ENCODE peak calls at places on chromosomes 12 and 14, in nine cellular contexts. L is activated T-cell treated with anti-CD3 and anti-CD28 coated beads for 24 hours; H is NCI-H748 treated with DMSO at 0.1 percent for 48 hours; T is GM10248; V is progenitor cell of endocrine pancreas; Z is upper lobe of right lung; X is ovary; P is right cardiac atrium; F is stimulated activated CD4-positive, alpha-beta T cell treated with anti-CD3 and anti-CD28 coated beads, Interleukin-4, amount 100 ng/mL, for 48 hours. A is an unnamed sample.

GRCh38 chr14:93195316-93195999 is 10.3 kb downstream of the LYSET start:
- DNase-seq in L (no peak), T (no peak), Z (no peak), X (no peak), H (no peak), V (no peak), F (no peak), P (no peak), A (no peak)

GRCh38 chr14:22547309-22547947 is 41.6 kb downstream of the DAD1 start:
- DNase-seq in X (no peak), P (peak), T (no peak), L (no peak), Z (no peak), F (no peak), V (no peak), H (no peak), A (no peak)

GRCh38 chr12:101110856-101111255 is 99.2 kb downstream of the SLC5A8 start:
- DNase-seq in V (no peak), Z (no peak), P (no peak), L (no peak), H (no peak), X (no peak), F (no peak), T (no peak), A (no peak)

GRCh38 chr14:66330916-66331315 is 155.3 kb upstream of the CCDC196 start:
- DNase-seq in Z (no peak), P (no peak), V (no peak), H (no peak), X (no peak), L (no peak), F (no peak), T (no peak), A (no peak)

GRCh38 chr12:120115692-120116442 is 686 bp downstream of the RAB35 start:
- DNase-seq in H (no peak), V (no peak), L (no peak), X (peak), F (peak), Z (peak), P (peak), T (no peak), A (peak)

GRCh38 chr12:47188576-47189441 is 109.0 kb upstream of the AMIGO2 start:
- DNase-seq in T (no peak), P (no peak), L (no peak), Z (no peak), F (no peak), X (peak), V (no peak), H (no peak), A (no peak)

GRCh38 chr14:50082784-50083466 is 33.4 kb downstream of the VCPKMT start:
- DNase-seq in F (peak), T (peak), X (no peak), H (no peak), L (peak), Z (peak), P (no peak), V (no peak), A (no peak)

GRCh38 chr12:86249856-86250255 is 6.3 kb downstream of the MGAT4C start:
- DNase-seq in Z (no peak), H (no peak), F (no peak), P (no peak), X (no peak), T (no peak), V (no peak), L (no peak), A (peak)

GRCh38 chr12:57239587-57240068 is 10.1 kb downstream of the SHMT2 start:
- DNase-seq in X (no peak), H (peak), V (no peak), P (no peak), F (no peak), Z (no peak), T (no peak), L (no peak), A (peak)

GRCh38 chr14:70640938-70641547 is 673 bp upstream of the TTC9 start:
- DNase-seq in T (peak), V (no peak), L (no peak), Z (peak), X (no peak), F (no peak), H (peak), P (no peak), A (peak)

GRCh38 chr12:120353136-120353535 is 15.8 kb downstream of the MSI1 start:
- DNase-seq in Z (no peak), H (no peak), F (no peak), L (no peak), P (no peak), V (no peak), T (no peak), X (no peak), A (no peak)

GRCh38 chr12:51126297-51126696 is 42.9 kb upstream of the CSRNP2 start:
- DNase-seq in H (no peak), T (no peak), Z (no peak), X (no peak), F (no peak), L (no peak), P (no peak), V (no peak), A (no peak)

A was measured in mesendoderm.